ENCODE peak calls at places on chromosomes 13 and 19, in four cellular contexts. H is aorta, S is GM12878, K is heart right ventricle. N is an unnamed sample.

GRCh38 chr13:105464249-105464648 is 1071.2 kb downstream of the EFNB2 start:
- DNase-seq in H (no peak), S (no peak), K (no peak), N (no peak)

GRCh38 chr19:1851581-1852293 is 3.5 kb upstream of the REXO1 start:
- DNase-seq in H (no peak), S (no peak), K (no peak), N (no peak)

GRCh38 chr19:33393286-33394005 is 19.9 kb downstream of the CEBPG start:
- DNase-seq in H (peak; percentile 47), S (no peak), K (no peak), N (peak; percentile 9)

GRCh38 chr13:51895906-51896888 is 34.4 kb downstream of the CCDC70 start:
- DNase-seq in H (peak; percentile 59), S (no peak), K (peak; percentile 36), N (peak; percentile 40)

GRCh38 chr19:42176990-42177685 is 40.3 kb downstream of the DEDD2 start:
- DNase-seq in H (peak; percentile 85), S (no peak), K (peak; percentile 73), N (peak; percentile 26)

GRCh38 chr13:77779461-77780272 is 82.2 kb downstream of the SLAIN1 start:
- DNase-seq in H (peak; percentile 52), S (peak; percentile 24), K (no peak), N (no peak)

GRCh38 chr13:102757006-102757405 is 16.6 kb downstream of the TEX30 start:
- DNase-seq in H (no peak), S (no peak), K (no peak), N (no peak)

GRCh38 chr13:51625555-51626345 is 41.5 kb downstream of the WDFY2 start:
- DNase-seq in H (peak; percentile 71), S (no peak), K (peak; percentile 42), N (no peak)

GRCh38 chr13:52785721-52786120 is 46.1 kb upstream of the CNMD start:
- DNase-seq in H (no peak), S (no peak), K (no peak), N (no peak)

GRCh38 chr13:74288361-74288911 is 154.2 kb upstream of the KLF12 start:
- DNase-seq in H (peak; percentile 49), S (no peak), K (peak; percentile 35), N (no peak)

GRCh38 chr13:52405767-52406494 is at the start of gene THSD1:
- DNase-seq in H (peak; percentile 62), S (no peak), K (peak; percentile 86), N (peak; percentile 27)

GRCh38 chr19:3722443-3723109 is 14.4 kb downstream of the TJP3 start:
- DNase-seq in H (no peak), S (no peak), K (no peak), N (no peak)

GRCh38 chr19:1591421-1592022 is 1.1 kb downstream of the MBD3 start:
- DNase-seq in H (no peak), S (no peak), K (no peak), N (no peak)

DNA sequence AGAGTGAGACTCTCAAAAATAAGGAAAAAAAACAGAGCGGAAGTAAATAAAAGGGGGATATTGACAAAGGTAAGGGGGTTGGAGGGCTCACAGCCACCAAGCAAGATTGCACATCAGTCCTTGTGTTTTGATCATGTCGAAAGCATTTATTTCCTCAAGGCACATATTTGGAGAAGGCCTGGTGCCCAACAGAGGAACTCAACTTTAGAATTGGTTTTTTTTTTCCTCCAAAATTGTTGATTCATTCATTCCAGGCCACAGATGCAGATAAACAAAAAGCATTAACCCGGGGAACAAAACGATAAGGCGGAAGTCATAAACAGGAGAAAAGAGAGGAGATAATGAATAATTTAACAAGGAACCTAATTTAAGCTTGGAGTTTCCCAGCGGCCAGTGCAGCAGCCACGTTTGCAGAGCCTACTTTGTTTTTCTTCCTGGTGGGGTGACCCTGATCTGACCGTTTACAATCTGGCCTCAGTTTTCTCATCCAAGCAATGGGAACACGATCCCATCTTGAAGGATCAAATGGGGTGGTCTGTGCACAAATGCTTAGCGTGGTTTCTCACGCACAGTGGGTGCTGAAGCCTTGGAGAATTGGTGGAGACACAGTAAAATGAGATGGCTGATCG is 2.1 kb upstream of the PTPRS start:
- DNase-seq in H (no peak), S (no peak), K (no peak), N (no peak)
- H3K27ac ChIP-seq in H (no peak overlapping the region), S (no peak overlapping the region), K (no peak overlapping the region), N (no peak overlapping the region)

GRCh38 chr19:46697142-46697960 is 19.6 kb downstream of the PRKD2 start:
- DNase-seq in H (peak; percentile 91), S (no peak), K (peak; percentile 87), N (peak; percentile 79)
- H3K27ac ChIP-seq in H (no peak overlapping the region), S (no peak overlapping the region), K (no peak overlapping the region), N (no peak overlapping the region)

DNA sequence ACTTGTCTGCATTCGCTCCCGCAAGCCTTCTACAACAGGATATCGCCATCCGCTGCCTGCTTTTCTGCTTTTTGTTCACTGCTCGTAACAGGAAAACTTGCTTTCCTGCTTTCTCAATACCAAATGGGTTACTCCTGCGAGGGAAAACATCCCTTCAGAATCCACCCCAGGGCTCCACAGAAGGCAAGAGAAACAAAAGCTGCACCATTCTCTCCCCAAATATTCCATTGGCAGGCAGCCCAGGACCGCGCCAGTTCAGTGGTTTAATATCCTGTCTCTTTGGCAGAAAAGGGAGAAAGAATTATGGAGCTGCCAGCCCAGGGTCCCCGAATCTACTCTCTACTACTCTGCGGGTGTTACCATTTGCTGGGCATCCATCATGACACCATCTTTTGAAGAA is 84.7 kb upstream of the DOCK9 start:
- DNase-seq in H (peak; percentile 62), S (no peak), K (peak; percentile 38), N (no peak)
- H3K27ac ChIP-seq in H (no peak overlapping the region), S (no peak overlapping the region), K (peak overlapping the region; percentile 60), N (peak overlapping the region; percentile 39)

DNA sequence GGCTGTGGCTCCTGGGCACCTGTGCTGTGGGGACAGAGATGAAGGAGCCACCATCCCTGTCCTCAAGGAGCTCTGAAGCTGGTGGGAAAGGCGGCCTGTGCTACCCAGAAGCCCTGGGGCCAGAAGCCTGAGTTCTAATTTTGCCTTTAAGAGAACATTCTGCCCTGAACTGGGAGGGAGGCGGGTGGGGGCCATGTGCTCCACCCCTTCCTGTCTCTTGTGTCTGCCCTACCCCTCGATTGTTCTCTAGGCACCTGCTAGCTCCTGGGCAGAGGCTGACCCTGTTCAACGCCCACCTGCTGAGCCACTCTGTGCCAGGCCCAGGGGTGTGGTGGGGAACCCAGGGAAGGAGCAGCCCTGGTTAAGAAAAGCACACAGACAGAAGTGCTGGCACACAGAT is 5.9 kb downstream of the TRAPPC6A start:
- DNase-seq in H (no peak), S (no peak), K (no peak), N (no peak)
- H3K27ac ChIP-seq in H (no peak overlapping the region), S (no peak overlapping the region), K (peak overlapping the region; percentile 11), N (no peak overlapping the region)

N was measured in tibial nerve.